ENCODE peak calls at places on chromosome 17, in ten cellular contexts. E, J, Q, D, B, F, L, S, T and V are unnamed samples.
A peak's percentile ranks its signal among the peaks of the same experiment; 100 is the strongest.

GRCh38 chr17:81396722-81397313 is 1.6 kb downstream of the BAHCC1 start:
- DNase-seq in S (no peak), Q (peak; percentile 39), F (no peak), D (no peak), J (peak; percentile 63), B (no peak), T (peak; percentile 36), E (no peak), L (peak; percentile 71), V (no peak)

GRCh38 chr17:19368119-19368660 is 5.7 kb upstream of the B9D1 start:
- DNase-seq in T (no peak), F (no peak), J (no peak), S (no peak), B (no peak), D (no peak), Q (no peak), L (no peak), E (no peak), V (no peak)

GRCh38 chr17:30717290-30718098 is 107.0 kb downstream of the CRLF3 start:
- DNase-seq in E (no peak), J (no peak), F (no peak), Q (no peak), B (peak; percentile 4), L (no peak), S (no peak), D (no peak), T (no peak), V (no peak)

GRCh38 chr17:7060165-7060890 is 16.4 kb upstream of the SLC16A11 start:
- DNase-seq in B (no peak), T (peak; percentile 61), E (peak; percentile 96), D (no peak), L (no peak), S (no peak), F (no peak), Q (no peak), J (peak; percentile 90), V (no peak)

GRCh38 chr17:50785942-50786570 is 18.7 kb upstream of the ANKRD40CL start:
- DNase-seq in B (no peak), E (no peak), Q (no peak), J (peak; percentile 41), L (no peak), T (no peak), S (no peak), F (no peak), D (no peak), V (no peak)

GRCh38 chr17:38919316-38920078 is 5.9 kb upstream of the LASP1NB start:
- DNase-seq in Q (no peak), B (no peak), F (no peak), E (no peak), T (no peak), L (no peak), J (no peak), S (no peak), D (no peak), V (no peak)

GRCh38 chr17:1347681-1348318 is 52.2 kb downstream of the YWHAE start:
- DNase-seq in E (no peak), B (peak; percentile 59), J (no peak), S (no peak), D (no peak), F (no peak), Q (peak; percentile 74), T (no peak), L (no peak), V (no peak)

GRCh38 chr17:80647746-80648145 is 103.1 kb downstream of the RPTOR start:
- DNase-seq in L (no peak), S (no peak), J (peak; percentile 54), E (no peak), Q (no peak), T (peak; percentile 70), B (no peak), F (peak; percentile 59), D (no peak), V (no peak)

GRCh38 chr17:50207792-50208567 is 6.5 kb upstream of the COL1A1 start:
- DNase-seq in E (no peak), T (no peak), J (no peak), L (no peak), S (no peak), Q (no peak), D (no peak), F (no peak), B (no peak), V (no peak)

GRCh38 chr17:4144411-4144747 is 1.4 kb downstream of the CYB5D2 start:
- DNase-seq in B (no peak), S (no peak), F (no peak), Q (no peak), T (no peak), E (no peak), D (no peak), L (no peak), J (no peak), V (no peak)

GRCh38 chr17:74502866-74503265 is 28.4 kb downstream of the CD300LB start:
- DNase-seq in T (no peak), L (no peak), D (no peak), B (no peak), J (peak; percentile 38), F (no peak), Q (no peak), S (no peak), E (no peak), V (no peak)

GRCh38 chr17:37490638-37491614 is 1.2 kb downstream of the DUSP14 start:
- DNase-seq in D (no peak), F (peak; percentile 87), E (peak; percentile 66), L (no peak), Q (peak; percentile 59), B (peak; percentile 28), J (peak; percentile 92), T (peak; percentile 55), S (no peak), V (no peak)

GRCh38 chr17:27927781-27928180 is 34.6 kb upstream of the LYRM9 start:
- DNase-seq in D (no peak), B (no peak), E (no peak), T (no peak), J (no peak), F (no peak), L (no peak), Q (no peak), S (no peak), V (no peak)

GRCh38 chr17:45138911-45139532 is 3.5 kb downstream of the ACBD4 start:
- DNase-seq in B (no peak), Q (no peak), E (no peak), J (no peak), D (no peak), F (no peak), L (no peak), T (no peak), S (peak; percentile 69), V (no peak)

GRCh38 chr17:74414510-74414909 is 17.4 kb upstream of the GPRC5C start:
- DNase-seq in Q (no peak), B (no peak), L (no peak), S (no peak), F (no peak), E (no peak), D (peak; percentile 43), J (no peak), T (no peak), V (no peak)

GRCh38 chr17:2634361-2634960 is 41.0 kb downstream of the PAFAH1B1 start:
- DNase-seq in D (no peak), T (no peak), F (no peak), S (no peak), Q (peak; percentile 90), J (peak; percentile 87), E (peak; percentile 93), L (no peak), B (peak; percentile 41), V (no peak)

GRCh38 chr17:45020354-45021138 is 30.9 kb downstream of the DCAKD start:
- DNase-seq in L (no peak), F (no peak), Q (no peak), B (peak; percentile 34), S (no peak), E (no peak), T (no peak), J (no peak), D (no peak), V (no peak)

GRCh38 chr17:4584125-4584834 is at the start of gene SMTNL2:
- DNase-seq in D (no peak), B (no peak), Q (peak; percentile 88), F (no peak), L (no peak), E (no peak), J (no peak), S (peak; percentile 91), T (no peak), V (no peak)

GRCh38 chr17:1998426-1998784 is 26.7 kb downstream of the RTN4RL1 start:
- DNase-seq in Q (no peak), T (no peak), S (no peak), L (no peak), J (no peak), E (no peak), B (peak; percentile 38), F (no peak), D (no peak), V (no peak)

GRCh38 chr17:40515491-40516041 is 14.1 kb upstream of the TNS4 start:
- DNase-seq in L (no peak), D (no peak), B (no peak), S (no peak), F (no peak), E (no peak), T (no peak), J (no peak), Q (peak; percentile 10), V (no peak)

GRCh38 chr17:7982171-7982570 is 20.2 kb upstream of the GUCY2D start:
- DNase-seq in Q (no peak), B (no peak), D (no peak), E (no peak), T (peak; percentile 26), S (no peak), F (no peak), L (no peak), J (peak; percentile 43), V (no peak)

GRCh38 chr17:27499451-27500265 is 43.4 kb downstream of the KSR1 start:
- DNase-seq in J (no peak), T (no peak), F (no peak), L (no peak), D (no peak), S (no peak), Q (no peak), E (no peak), B (no peak), V (no peak)

GRCh38 chr17:82036634-82037112 is 824 bp downstream of the DCXR start:
- DNase-seq in F (no peak), B (no peak), S (no peak), T (no peak), J (no peak), L (no peak), E (no peak), D (no peak), Q (no peak), V (no peak)

GRCh38 chr17:5019475-5019956 is 15.7 kb downstream of the SLC52A1 start:
- DNase-seq in E (no peak), L (no peak), D (no peak), F (no peak), Q (no peak), J (peak; percentile 13), T (no peak), B (no peak), S (no peak), V (no peak)

GRCh38 chr17:76710863-76711611 is at the start of gene MXRA7:
- DNase-seq in T (peak; percentile 71), E (no peak), B (peak; percentile 72), D (no peak), L (peak; percentile 61), S (peak; percentile 82), F (no peak), J (peak; percentile 66), Q (peak; percentile 61), V (no peak)

GRCh38 chr17:34997355-34997862 is 17.1 kb downstream of the LIG3 start:
- DNase-seq in S (no peak), T (no peak), L (no peak), D (no peak), J (peak; percentile 8), E (no peak), B (peak; percentile 38), F (no peak), Q (no peak), V (no peak)

GRCh38 chr17:40095944-40096791 is 4.2 kb downstream of the NR1D1 start:
- DNase-seq in D (peak; percentile 99), F (no peak), E (no peak), L (no peak), T (no peak), Q (peak; percentile 67), B (peak; percentile 73), J (no peak), S (no peak), V (no peak)

GRCh38 chr17:79677646-79678045 is 53.1 kb upstream of the ENPP7 start:
- DNase-seq in J (no peak), L (no peak), Q (no peak), D (no peak), B (no peak), S (no peak), E (no peak), F (no peak), T (no peak), V (no peak)